ENCODE peak calls at places on chromosomes 11 and 22, in nine cellular contexts. K is hepatocyte, L is fibroblast of the aortic adventitia, R is Caco-2, S is mammary epithelial cell, N is bronchial epithelial cell, I is mucosa of descending colon, J is brain microvascular endothelial cell, W is kidney epithelial cell. C is an unnamed sample.

GRCh38 chr22:36377022-36377631 is 10.6 kb downstream of the MYH9 start:
- DNase-seq in L (no peak), J (no peak), N (peak), K (no peak), S (no peak), R (no peak), I (no peak), W (no peak), C (no peak)

GRCh38 chr22:17085277-17086091 is 684 bp downstream of the IL17RA start:
- DNase-seq in N (no peak), W (no peak), L (peak), S (peak), I (peak), R (no peak), K (peak), J (no peak), C (no peak)

GRCh38 chr11:32385998-32386397 is 49.3 kb downstream of the WT1 start:
- DNase-seq in K (peak), W (no peak), N (peak), J (peak), I (no peak), L (peak), S (peak), R (peak), C (peak)

GRCh38 chr11:113673566-113674396 is 32.3 kb downstream of the TMPRSS5 start:
- DNase-seq in L (no peak), K (no peak), S (no peak), J (no peak), R (no peak), I (no peak), N (no peak), W (no peak), C (peak)

GRCh38 chr11:77799338-77799737 is 21.2 kb downstream of the RSF1 start:
- DNase-seq in W (no peak), J (no peak), K (no peak), R (no peak), L (no peak), I (no peak), N (no peak), S (no peak), C (no peak)

GRCh38 chr11:111938687-111939160 is 1.6 kb downstream of the DIXDC1 start:
- DNase-seq in J (peak), K (no peak), R (no peak), S (peak), W (no peak), I (no peak), N (peak), L (peak), C (peak)

GRCh38 chr11:18046116-18046777 is at the start of gene TPH1:
- DNase-seq in L (peak), W (peak), J (peak), I (peak), N (peak), K (peak), S (peak), R (peak), C (peak)

GRCh38 chr22:19488884-19489843 is 9.4 kb downstream of the CDC45 start:
- DNase-seq in N (no peak), L (peak), R (no peak), S (no peak), W (no peak), K (no peak), J (peak), I (no peak), C (no peak)

GRCh38 chr22:49134076-49134475 is 693.6 kb downstream of the BRD1 start:
- DNase-seq in N (no peak), S (no peak), W (no peak), J (no peak), R (no peak), K (no peak), I (no peak), L (no peak), C (no peak)

GRCh38 chr11:18248561-18248960 is at the start of gene SAA2:
- DNase-seq in J (no peak), K (no peak), W (peak), S (peak), L (no peak), I (no peak), N (peak), R (no peak), C (no peak)

GRCh38 chr22:27913162-27913741 is 5.8 kb downstream of the PITPNB start:
- DNase-seq in I (no peak), N (no peak), J (peak), R (no peak), S (no peak), W (no peak), L (peak), K (peak), C (no peak)

GRCh38 chr11:24820541-24820940 is 323.7 kb downstream of the LUZP2 start:
- DNase-seq in R (no peak), S (no peak), N (peak), W (no peak), I (no peak), K (no peak), J (no peak), L (peak), C (no peak)

DNA sequence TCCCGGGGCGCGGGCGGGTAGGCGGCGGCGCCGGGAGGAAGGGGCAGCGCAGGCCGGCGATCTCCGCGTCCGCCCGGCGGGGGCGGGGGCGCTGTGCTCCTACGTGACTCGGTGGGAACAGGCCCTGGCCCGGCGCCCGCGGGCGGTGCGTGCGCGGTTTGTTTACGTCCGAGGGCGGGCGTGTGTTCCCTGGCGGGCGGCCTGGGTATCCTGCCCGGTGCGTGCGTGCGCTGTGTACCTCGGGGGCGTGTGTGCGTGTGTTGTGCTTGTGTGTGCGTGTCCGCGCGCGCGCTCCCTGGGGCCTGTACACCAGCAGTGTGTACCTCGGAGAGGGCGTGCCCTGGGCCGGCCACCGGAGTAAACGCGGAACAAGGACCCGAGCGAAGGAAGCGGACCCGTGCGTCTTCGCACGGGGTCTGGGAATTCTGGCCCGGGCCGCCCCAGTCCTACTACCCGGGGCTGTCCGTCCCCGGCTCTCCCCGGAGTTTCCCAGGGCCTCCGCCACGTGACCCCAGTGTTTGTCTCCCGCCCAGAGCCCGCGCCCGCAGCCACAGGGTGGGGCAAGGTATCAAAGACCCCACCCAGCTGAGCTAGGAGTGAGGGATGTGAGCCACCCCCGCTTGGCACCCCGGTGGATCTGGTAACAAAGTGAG is 769 bp downstream of the MAFF start:
- DNase-seq in S (peak), N (peak), R (peak), K (peak), I (peak), L (peak), J (peak), W (no peak), C (peak)
- TF ChIP-seq CTCF in S (peak), N (peak), R (no peak), K (no peak), I (no peak), L (no peak), J (peak), W (no peak), C (no peak)

GRCh38 chr11:69942333-69942820 is 123.2 kb upstream of the FGF3 start:
- DNase-seq in W (no peak), J (no peak), L (no peak), S (no peak), R (peak), N (no peak), K (no peak), I (peak), C (no peak)

GRCh38 chr11:69941546-69942332 is 122.5 kb upstream of the FGF3 start:
- DNase-seq in R (peak), L (no peak), J (no peak), N (no peak), S (no peak), W (no peak), K (no peak), I (peak), C (no peak)

GRCh38 chr11:69938206-69938605 is 119.0 kb upstream of the FGF3 start:
- DNase-seq in I (no peak), L (no peak), N (no peak), K (no peak), R (peak), J (no peak), W (no peak), S (no peak), C (no peak)

GRCh38 chr11:69940246-69940610 is 121.0 kb upstream of the FGF3 start:
- DNase-seq in N (no peak), W (no peak), S (no peak), J (no peak), R (peak), L (no peak), I (no peak), K (no peak), C (no peak)

GRCh38 chr11:69939551-69940245 is 120.5 kb upstream of the FGF3 start:
- DNase-seq in J (peak), I (peak), L (peak), W (no peak), N (no peak), K (peak), R (peak), S (no peak), C (no peak)
- H3K4me3 ChIP-seq in J (no peak), I (no peak), L (peak), W (no peak), N (no peak), K (no peak), R (no peak), S (no peak), C (no peak)

DNA sequence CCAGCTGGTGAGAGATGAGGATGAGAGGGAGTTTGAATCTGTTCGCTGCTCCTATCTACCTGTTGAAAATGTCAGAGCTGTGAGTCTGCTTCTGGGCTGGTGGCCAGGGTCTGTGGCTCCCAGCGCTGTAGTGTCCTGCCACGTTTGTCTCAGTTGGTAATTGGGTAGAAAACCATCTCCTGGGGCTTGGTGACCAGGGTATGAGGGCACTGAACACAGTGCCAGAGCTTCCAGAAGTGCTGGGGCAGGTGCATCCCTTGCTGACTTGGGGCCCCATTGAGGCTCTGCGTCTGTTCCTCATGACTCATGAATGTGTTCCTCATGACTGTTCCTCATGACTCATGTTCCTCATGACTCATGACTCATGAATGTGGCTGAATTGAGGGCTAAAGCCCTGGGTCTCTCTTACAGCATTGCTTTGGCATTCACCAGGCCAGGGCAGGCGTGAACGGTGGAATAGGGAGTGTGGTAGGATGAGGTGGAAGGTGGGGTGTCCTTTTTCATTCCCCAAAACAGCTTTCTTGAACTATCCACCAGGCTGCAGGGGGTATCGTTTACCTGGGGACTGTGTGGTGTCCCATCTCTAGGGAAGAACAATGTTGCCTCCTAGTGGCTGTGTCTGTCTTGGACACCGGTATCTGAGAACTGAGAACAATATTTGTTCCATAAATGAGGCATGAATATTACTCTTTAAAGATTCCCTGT is 139.5 kb downstream of the COMMD9 start:
- DNase-seq in W (peak), K (peak), L (peak), N (peak), R (peak), I (peak), S (peak), J (peak), C (peak)
- TF ChIP-seq CTCF in W (peak), K (peak), L (peak), N (peak), R (peak), I (no peak), S (peak), J (peak), C (peak)

GRCh38 chr11:36596880-36597279 is 1.2 kb downstream of the RAG2 start:
- DNase-seq in N (no peak), K (no peak), R (no peak), S (no peak), L (no peak), I (no peak), J (no peak), W (no peak), C (no peak)
- H3K4me3 ChIP-seq in N (no peak), K (no peak), R (no peak), S (no peak), L (no peak), I (no peak), J (no peak), W (no peak), C (no peak)

GRCh38 chr11:12867531-12867930 is 141.6 kb upstream of the RASSF10 start:
- DNase-seq in I (no peak), W (no peak), K (no peak), S (no peak), R (no peak), N (no peak), J (no peak), L (no peak), C (no peak)

GRCh38 chr11:12868315-12869073 is 140.6 kb upstream of the RASSF10 start:
- DNase-seq in J (no peak), R (no peak), W (no peak), L (peak), S (no peak), I (no peak), N (peak), K (no peak), C (no peak)

GRCh38 chr11:12871251-12871650 is 137.9 kb upstream of the RASSF10 start:
- DNase-seq in R (no peak), N (no peak), I (no peak), L (no peak), K (no peak), W (no peak), J (no peak), S (no peak), C (peak)

GRCh38 chr11:12876340-12876739 is 132.8 kb upstream of the RASSF10 start:
- DNase-seq in W (no peak), R (no peak), K (peak), N (no peak), J (no peak), L (peak), I (no peak), S (no peak), C (peak)

DNA sequence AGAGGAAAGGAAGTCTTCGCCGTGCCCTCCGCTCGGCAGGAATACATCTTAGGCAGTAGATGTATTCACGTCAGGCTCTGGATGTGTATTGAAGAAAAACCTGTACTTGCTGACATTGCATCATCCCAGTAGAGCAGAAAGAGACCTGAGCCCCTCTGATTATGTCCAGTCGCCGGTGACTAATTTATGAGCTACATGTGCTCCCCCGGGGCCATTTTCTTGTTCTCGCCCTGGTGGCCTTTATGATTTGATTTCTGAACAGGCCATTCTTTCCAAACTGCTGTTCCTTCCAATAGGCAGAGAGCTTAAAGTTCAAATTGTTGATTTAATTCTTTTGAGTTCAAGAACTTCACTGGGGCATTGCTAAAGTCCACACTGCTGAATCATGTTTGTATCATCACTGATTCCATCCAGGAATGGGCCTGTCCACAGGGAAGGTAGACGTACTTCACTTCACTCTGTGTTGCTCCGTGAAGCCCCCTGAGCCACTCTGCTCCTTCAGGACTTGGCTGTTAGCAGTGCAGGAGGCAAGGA is 137.3 kb upstream of the RASSF10 start:
- DNase-seq in W (no peak), N (peak), L (peak), K (no peak), I (no peak), J (no peak), S (peak), R (no peak), C (peak)
- TF ChIP-seq CTCF in W (no peak), N (no peak), L (no peak), K (no peak), I (no peak), J (no peak), S (no peak), R (no peak), C (no peak)

GRCh38 chr11:8686325-8686724 is 3.7 kb downstream of the RPL27A start:
- DNase-seq in I (no peak), L (no peak), S (no peak), N (no peak), J (no peak), K (no peak), R (no peak), W (no peak), C (no peak)
- H3K4me3 ChIP-seq in I (no peak), L (no peak), S (no peak), N (no peak), J (no peak), K (no peak), R (no peak), W (no peak), C (no peak)

DNA sequence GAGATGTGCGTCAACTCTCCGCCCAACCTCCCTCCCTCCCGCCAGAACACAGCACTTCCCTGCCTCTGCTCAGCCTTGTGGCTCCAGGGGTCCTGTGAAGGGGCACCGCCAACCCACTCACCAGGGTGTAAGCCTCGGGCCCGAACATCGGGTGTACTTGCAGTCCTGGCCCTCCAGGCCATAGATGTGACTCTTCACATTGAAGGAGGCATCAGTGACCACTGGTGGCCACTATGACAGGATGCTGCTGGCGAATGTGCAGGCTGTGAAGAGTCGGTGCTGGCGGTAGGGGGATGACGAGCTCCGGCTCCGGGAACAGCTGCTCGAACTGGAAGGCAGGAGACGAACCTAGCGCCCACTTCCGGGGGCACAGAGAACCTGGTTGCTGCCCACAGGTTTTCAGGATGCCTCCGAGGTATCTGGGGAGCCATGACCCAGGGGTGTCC is 97.4 kb downstream of the MED15 start:
- DNase-seq in I (no peak), R (no peak), N (no peak), J (no peak), S (no peak), K (no peak), W (no peak), L (no peak), C (no peak)
- TF ChIP-seq CTCF in I (no peak), R (no peak), N (no peak), J (no peak), S (no peak), K (no peak), W (no peak), L (no peak), C (no peak)

GRCh38 chr11:64331569-64332371 is 8.2 kb upstream of the CCDC88B start:
- DNase-seq in J (peak), I (peak), S (peak), L (peak), W (peak), R (peak), K (peak), N (peak), C (peak)
- H3K4me3 ChIP-seq in J (no peak), I (no peak), S (no peak), L (no peak), W (no peak), R (no peak), K (no peak), N (no peak), C (no peak)

GRCh38 chr11:68962527-68963250 is 18.1 kb downstream of the MRGPRD start:
- DNase-seq in N (no peak), J (no peak), I (peak), W (no peak), K (no peak), R (peak), L (no peak), S (no peak), C (peak)
- TF ChIP-seq CTCF in N (no peak), J (peak), I (no peak), W (no peak), K (no peak), R (no peak), L (no peak), S (no peak), C (no peak)

C was measured in foreskin fibroblast.